ENCODE peak calls at places on chromosomes 3 and 15, in ten cellular contexts. I, K, N, V, U, Y, A, M, J and F are unnamed samples.

GRCh38 chr3:117200962-117201361 is 491.4 kb downstream of the TUSC7 start:
- DNase-seq in I (no peak), K (no peak), N (no peak), V (no peak), U (no peak), Y (no peak), A (no peak), M (no peak), J (no peak), F (peak; percentile 7)

GRCh38 chr3:185318136-185318535 is 44.8 kb upstream of the MAP3K13 start:
- DNase-seq in I (no peak), K (no peak), N (no peak), V (peak; percentile 30), U (no peak), Y (no peak), A (no peak), M (no peak), J (peak; percentile 21), F (no peak)

GRCh38 chr3:134067311-134068161 is 37.8 kb upstream of the SLCO2A1 start:
- DNase-seq in I (no peak), K (no peak), N (no peak), V (no peak), U (no peak), Y (no peak), A (no peak), M (no peak), J (no peak), F (peak; percentile 15)

GRCh38 chr3:134918448-134918847 is 123.4 kb downstream of the EPHB1 start:
- DNase-seq in I (no peak), K (no peak), N (no peak), V (no peak), U (no peak), Y (no peak), A (no peak), M (no peak), J (no peak), F (no peak)

GRCh38 chr15:52765779-52766178 is 24.4 kb downstream of the ONECUT1 start:
- DNase-seq in I (peak; percentile 31), K (no peak), N (no peak), V (peak; percentile 6), U (no peak), Y (no peak), A (no peak), M (no peak), J (no peak), F (peak; percentile 33)

GRCh38 chr3:88180398-88180999 is 30.7 kb downstream of the C3orf38 start:
- DNase-seq in I (peak; percentile 55), K (no peak), N (no peak), V (peak; percentile 58), U (no peak), Y (no peak), A (no peak), M (no peak), J (peak; percentile 2), F (peak; percentile 62)

GRCh38 chr3:55646121-55646520 is 159.0 kb upstream of the WNT5A start:
- DNase-seq in I (no peak), K (no peak), N (no peak), V (no peak), U (no peak), Y (no peak), A (no peak), M (no peak), J (no peak), F (no peak)

GRCh38 chr3:174936590-174936989 is 77.5 kb downstream of the NAALADL2 start:
- DNase-seq in I (no peak), K (no peak), N (no peak), V (no peak), U (no peak), Y (no peak), A (no peak), M (no peak), J (no peak), F (no peak)

GRCh38 chr3:14144423-14145075 is 19.7 kb downstream of the TMEM43 start:
- DNase-seq in I (peak; percentile 10), K (peak; percentile 56), N (peak; percentile 76), V (peak; percentile 99), U (peak; percentile 44), Y (no peak), A (peak; percentile 22), M (peak; percentile 42), J (peak; percentile 91), F (peak; percentile 100)

GRCh38 chr3:12758025-12758830 is 831 bp downstream of the TMEM40 start:
- DNase-seq in I (no peak), K (no peak), N (peak; percentile 38), V (peak; percentile 67), U (no peak), Y (no peak), A (no peak), M (no peak), J (peak; percentile 27), F (peak; percentile 83)

GRCh38 chr3:87260270-87260669 is 16.1 kb downstream of the POU1F1 start:
- DNase-seq in I (peak; percentile 58), K (peak; percentile 3), N (no peak), V (peak; percentile 51), U (peak; percentile 21), Y (peak; percentile 41), A (peak; percentile 10), M (no peak), J (peak; percentile 28), F (peak; percentile 71)

GRCh38 chr3:34008191-34008590 is 209.8 kb downstream of the PDCD6IP start:
- DNase-seq in I (peak; percentile 18), K (no peak), N (no peak), V (peak; percentile 55), U (no peak), Y (no peak), A (no peak), M (no peak), J (peak; percentile 11), F (peak; percentile 53)

GRCh38 chr3:184733971-184734608 is 22.2 kb upstream of the MAGEF1 start:
- DNase-seq in I (no peak), K (no peak), N (peak; percentile 5), V (no peak), U (no peak), Y (no peak), A (no peak), M (no peak), J (no peak), F (no peak)

GRCh38 chr15:67148196-67148701 is 82.8 kb downstream of the SMAD3 start:
- DNase-seq in I (no peak), K (no peak), N (no peak), V (peak; percentile 74), U (no peak), Y (no peak), A (no peak), M (no peak), J (peak; percentile 92), F (peak; percentile 90)

GRCh38 chr15:42493694-42494093 is 1.7 kb upstream of the SNAP23 start:
- DNase-seq in I (no peak), K (no peak), N (no peak), V (no peak), U (no peak), Y (no peak), A (no peak), M (no peak), J (no peak), F (no peak)

GRCh38 chr3:187040637-187041361 is 98.5 kb downstream of the RPL39L start:
- DNase-seq in I (no peak), K (no peak), N (no peak), V (peak; percentile 56), U (no peak), Y (no peak), A (no peak), M (no peak), J (peak; percentile 63), F (peak; percentile 68)

GRCh38 chr15:96047255-96047931 is 283.1 kb upstream of the NR2F2 start:
- DNase-seq in I (no peak), K (no peak), N (no peak), V (peak; percentile 98), U (no peak), Y (no peak), A (no peak), M (no peak), J (peak; percentile 65), F (peak; percentile 96)

GRCh38 chr3:124322966-124323365 is 331.0 kb upstream of the ROPN1 start:
- DNase-seq in I (no peak), K (peak; percentile 35), N (no peak), V (peak; percentile 46), U (no peak), Y (no peak), A (no peak), M (no peak), J (no peak), F (no peak)

GRCh38 chr15:52523192-52523591 is 5.5 kb downstream of the MYO5A start:
- DNase-seq in I (no peak), K (no peak), N (no peak), V (peak; percentile 93), U (no peak), Y (no peak), A (no peak), M (no peak), J (peak; percentile 80), F (peak; percentile 85)

GRCh38 chr3:73508330-73508954 is 116.3 kb downstream of the PDZRN3 start:
- DNase-seq in I (peak; percentile 91), K (peak; percentile 53), N (peak; percentile 43), V (peak; percentile 81), U (peak; percentile 4), Y (peak; percentile 62), A (no peak), M (peak; percentile 43), J (peak; percentile 24), F (peak; percentile 85)

GRCh38 chr3:108947855-108948254 is 5.8 kb downstream of the GUCA1C start:
- DNase-seq in I (no peak), K (no peak), N (no peak), V (no peak), U (no peak), Y (no peak), A (no peak), M (no peak), J (no peak), F (no peak)

GRCh38 chr3:46971151-46971550 is 5.4 kb downstream of the CCDC12 start:
- DNase-seq in I (no peak), K (no peak), N (no peak), V (no peak), U (no peak), Y (no peak), A (no peak), M (no peak), J (no peak), F (no peak)

GRCh38 chr15:63576441-63576840 is 20.7 kb upstream of the FBXL22 start:
- DNase-seq in I (no peak), K (no peak), N (no peak), V (no peak), U (no peak), Y (no peak), A (no peak), M (no peak), J (no peak), F (no peak)

GRCh38 chr3:53303549-53303948 is 43.8 kb downstream of the DCP1A start:
- DNase-seq in I (no peak), K (no peak), N (peak; percentile 41), V (no peak), U (no peak), Y (no peak), A (no peak), M (no peak), J (no peak), F (no peak)

GRCh38 chr3:31161889-31162288 is 267.4 kb upstream of the GADL1 start:
- DNase-seq in I (no peak), K (no peak), N (no peak), V (no peak), U (no peak), Y (no peak), A (no peak), M (no peak), J (no peak), F (no peak)

GRCh38 chr3:154758109-154758868 is 321.8 kb upstream of the MME start:
- DNase-seq in I (peak; percentile 46), K (peak; percentile 69), N (no peak), V (peak; percentile 70), U (no peak), Y (no peak), A (no peak), M (no peak), J (no peak), F (peak; percentile 69)

GRCh38 chr3:59518268-59518667 is 468.4 kb upstream of the CFAP20DC start:
- DNase-seq in I (no peak), K (no peak), N (no peak), V (no peak), U (no peak), Y (no peak), A (no peak), M (no peak), J (no peak), F (no peak)

GRCh38 chr15:80026310-80026709 is 33.2 kb upstream of the ZFAND6 start:
- DNase-seq in I (no peak), K (no peak), N (no peak), V (no peak), U (no peak), Y (no peak), A (no peak), M (no peak), J (no peak), F (no peak)